ENCODE peak calls at places on chromosomes 1 and 21, in ten cellular contexts. J is CD4-positive, alpha-beta T cell; L is heart right ventricle; C is lung; N is foreskin keratinocyte; Y is lower lobe of right lung; H is body of pancreas; A is Panc1; U is GM23338; V is GM12878. T is an unnamed sample. For H3K27me3, the result is how much of the 10 kb centered on the place peaks cover.

GRCh38 chr1:9202240-9202870 is 32.2 kb upstream of the H6PD start:
- ATAC-seq in J (no peak), L (no peak), C (no peak), N (peak), Y (no peak), H (no peak), A (no peak), U (peak), V (no peak), T (no peak)

GRCh38 chr1:72037745-72038343 is 244.5 kb downstream of the NEGR1 start:
- ATAC-seq in J (no peak), L (no peak), C (peak), N (peak), Y (no peak), H (peak), A (no peak), U (peak), V (peak), T (no peak)

GRCh38 chr1:1554926-1555915 is 14.8 kb upstream of the TMEM240 start:
- ATAC-seq in J (no peak), L (no peak), C (peak), N (peak), Y (peak), H (no peak), A (peak), U (no peak), V (no peak), T (peak)

GRCh38 chr1:200660719-200661118 is 9.0 kb downstream of the DDX59 start:
- ATAC-seq in J (no peak), L (no peak), C (no peak), N (no peak), Y (no peak), H (no peak), A (no peak), U (no peak), V (no peak), T (no peak)

GRCh38 chr1:48227165-48228013 is 4.9 kb downstream of the SLC5A9 start:
- ATAC-seq in J (peak), L (no peak), C (no peak), N (no peak), Y (peak), H (no peak), A (no peak), U (no peak), V (no peak), T (no peak)

GRCh38 chr1:106435269-106435668 is 621.2 kb upstream of the PRMT6 start:
- ATAC-seq in J (no peak), L (no peak), C (no peak), N (no peak), Y (no peak), H (no peak), A (no peak), U (no peak), V (peak), T (no peak)

GRCh38 chr1:194052514-194053333 is 866.3 kb upstream of the B3GALT2 start:
- ATAC-seq in J (peak), L (no peak), C (no peak), N (no peak), Y (peak), H (no peak), A (no peak), U (no peak), V (peak), T (no peak)

GRCh38 chr1:77100870-77101269 is 118.4 kb downstream of the PIGK start:
- ATAC-seq in J (no peak), L (no peak), C (no peak), N (peak), Y (no peak), H (no peak), A (no peak), U (no peak), V (no peak), T (no peak)

GRCh38 chr1:214440219-214440965 is 111.0 kb downstream of the PTPN14 start:
- ATAC-seq in J (no peak), L (no peak), C (no peak), N (peak), Y (peak), H (no peak), A (peak), U (peak), V (peak), T (no peak)

GRCh38 chr1:205271277-205271676 is 43.5 kb downstream of the TMCC2 start:
- ATAC-seq in J (no peak), L (peak), C (peak), N (peak), Y (no peak), H (no peak), A (peak), U (no peak), V (no peak), T (no peak)

GRCh38 chr1:4656533-4657140 is 2.2 kb downstream of the AJAP1 start:
- ATAC-seq in J (no peak), L (no peak), C (no peak), N (peak), Y (no peak), H (no peak), A (peak), U (no peak), V (no peak), T (no peak)

GRCh38 chr1:116997011-116997410 is 4.5 kb upstream of the CD101 start:
- ATAC-seq in J (no peak), L (no peak), C (no peak), N (peak), Y (no peak), H (peak), A (no peak), U (no peak), V (no peak), T (no peak)

GRCh38 chr1:205058853-205059252 is 15.8 kb downstream of the CNTN2 start:
- ATAC-seq in J (no peak), L (no peak), C (no peak), N (no peak), Y (no peak), H (no peak), A (no peak), U (no peak), V (no peak), T (no peak)

GRCh38 chr1:228969968-228970800 is 234.9 kb downstream of the RHOU start:
- ATAC-seq in J (no peak), L (no peak), C (no peak), N (no peak), Y (no peak), H (no peak), A (no peak), U (no peak), V (no peak), T (no peak)

GRCh38 chr1:10555635-10556429 is 81.1 kb downstream of the PEX14 start:
- ATAC-seq in J (no peak), L (no peak), C (no peak), N (peak), Y (no peak), H (peak), A (peak), U (peak), V (peak), T (no peak)

GRCh38 chr1:171817511-171818265 is 23.6 kb upstream of the DNM3 start:
- ATAC-seq in J (no peak), L (no peak), C (no peak), N (peak), Y (no peak), H (no peak), A (no peak), U (peak), V (peak), T (peak)

GRCh38 chr1:165494949-165495810 is 48.6 kb upstream of the LRRC52 start:
- ATAC-seq in J (no peak), L (no peak), C (no peak), N (no peak), Y (no peak), H (no peak), A (no peak), U (peak), V (no peak), T (no peak)

GRCh38 chr1:202023033-202023433 is 12.6 kb downstream of the ELF3 start:
- ATAC-seq in J (no peak), L (no peak), C (peak), N (peak), Y (peak), H (peak), A (peak), U (no peak), V (no peak), T (peak)

GRCh38 chr1:163357378-163357777 is 35.6 kb downstream of the NUF2 start:
- ATAC-seq in J (no peak), L (no peak), C (no peak), N (no peak), Y (no peak), H (peak), A (no peak), U (no peak), V (no peak), T (no peak)

GRCh38 chr1:172394167-172394751 is 26.2 kb upstream of the C1orf105 start:
- ATAC-seq in J (peak), L (no peak), C (no peak), N (no peak), Y (peak), H (no peak), A (peak), U (peak), V (peak), T (no peak)

GRCh38 chr1:174969977-174970376 is 29.8 kb upstream of the CACYBP start:
- ATAC-seq in J (no peak), L (no peak), C (no peak), N (no peak), Y (no peak), H (no peak), A (no peak), U (no peak), V (peak), T (no peak)

GRCh38 chr21:46394819-46395152 is 63.9 kb upstream of the DIP2A start:
- ATAC-seq in J (no peak), L (no peak), C (no peak), N (no peak), Y (no peak), H (no peak), A (no peak), U (no peak), V (no peak), T (no peak)

GRCh38 chr21:46391773-46392172 is 66.9 kb upstream of the DIP2A start:
- ATAC-seq in J (no peak), L (no peak), C (no peak), N (no peak), Y (no peak), H (no peak), A (no peak), U (no peak), V (no peak), T (no peak)

GRCh38 chr21:46393451-46393940 is 65.2 kb upstream of the DIP2A start:
- ATAC-seq in J (no peak), L (no peak), C (no peak), N (no peak), Y (no peak), H (no peak), A (no peak), U (no peak), V (no peak), T (peak)

GRCh38 chr21:46393941-46394818 is 64.5 kb upstream of the DIP2A start:
- ATAC-seq in J (no peak), L (no peak), C (no peak), N (no peak), Y (no peak), H (no peak), A (no peak), U (no peak), V (no peak), T (no peak)

DNA sequence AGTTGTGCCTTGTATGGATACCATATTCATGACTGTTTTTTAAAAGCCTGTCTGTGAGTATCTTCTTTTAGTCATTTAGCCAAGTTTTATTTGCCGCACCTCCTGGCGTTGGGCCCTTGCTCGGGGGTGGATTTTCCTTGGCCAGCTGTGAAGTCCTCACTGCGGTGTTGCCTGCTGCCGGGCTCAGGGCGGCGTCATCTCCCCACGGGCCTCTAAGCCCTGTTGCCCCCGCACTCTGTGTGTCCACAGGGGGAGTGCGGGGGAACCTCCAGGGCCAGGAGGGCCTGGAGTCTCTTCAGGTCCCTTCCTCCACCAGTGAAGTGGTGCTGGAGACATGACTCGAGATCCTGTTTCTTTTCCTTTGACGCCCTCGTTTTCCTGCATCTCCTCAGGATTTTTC is 65.8 kb upstream of the DIP2A start:
- ATAC-seq in J (no peak), L (no peak), C (no peak), N (no peak), Y (peak), H (no peak), A (no peak), U (no peak), V (no peak), T (peak)
- H3K27me3 ChIP-seq in J (under half), L (under half), C (under half), N (under half), Y (under half), H (under half), A (under half), U (under half), V (under half), T (under half)

GRCh38 chr1:224730540-224730939 is 114.4 kb downstream of the CNIH3 start:
- ATAC-seq in J (no peak), L (no peak), C (no peak), N (no peak), Y (no peak), H (no peak), A (no peak), U (no peak), V (no peak), T (no peak)
- H3K27ac ChIP-seq in J (no peak), L (no peak), C (no peak), N (no peak), Y (no peak), H (no peak), A (no peak), U (no peak), V (no peak), T (no peak)

GRCh38 chr21:44865561-44866280 is 7.8 kb downstream of the PTTG1IP start:
- ATAC-seq in J (peak), L (no peak), C (no peak), N (no peak), Y (peak), H (no peak), A (peak), U (no peak), V (peak), T (no peak)
- TF ChIP-seq CTCF in J (no peak), L (no peak), C (no peak), N (no peak), Y (no peak), H (no peak), A (no peak), U (no peak), V (no peak), T (no peak)

DNA sequence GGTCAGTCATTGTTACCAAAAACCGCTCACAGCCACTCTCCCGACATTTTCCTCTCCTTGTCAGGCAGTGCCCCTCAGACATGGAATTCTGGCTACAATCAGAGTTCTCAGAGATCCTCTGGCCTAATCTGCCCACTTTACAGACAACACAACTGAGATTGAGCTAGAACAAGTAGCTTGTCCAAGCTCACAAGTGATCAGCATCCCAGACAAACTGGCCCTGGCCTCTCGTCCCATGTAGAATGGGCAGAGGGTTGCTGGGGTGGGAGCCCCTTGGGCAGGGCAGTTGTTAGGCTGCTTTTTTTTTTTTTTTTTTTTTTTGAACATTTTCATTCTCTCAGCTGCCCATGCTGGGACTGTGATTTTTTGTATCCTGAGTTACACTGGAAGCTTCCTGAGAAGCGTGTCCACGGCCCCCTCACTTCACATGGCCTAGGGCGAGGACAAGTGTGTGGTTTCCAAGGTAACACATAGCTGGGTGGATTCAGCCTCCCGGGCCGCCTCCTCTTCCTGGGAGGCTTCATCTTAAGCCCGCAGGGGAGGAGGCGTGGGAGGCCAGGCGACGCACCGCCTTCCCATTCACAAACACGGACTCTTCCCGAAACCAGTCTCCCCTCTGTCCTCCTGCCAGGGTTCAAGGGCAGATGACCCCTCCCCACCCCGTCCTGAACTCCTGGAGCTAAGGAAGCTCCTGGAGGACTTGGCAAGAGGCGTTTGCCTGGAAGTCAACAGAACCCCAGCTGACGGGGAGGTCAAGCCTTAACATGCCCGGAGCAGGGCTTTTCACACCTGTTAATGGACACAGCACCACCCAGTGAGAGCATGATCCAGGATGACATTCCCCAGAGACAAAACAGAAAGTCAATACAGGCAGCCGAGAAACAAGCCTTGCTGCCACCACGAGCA is 56.9 kb downstream of the KCNN3 start:
- ATAC-seq in J (no peak), L (peak), C (peak), N (peak), Y (peak), H (peak), A (no peak), U (peak), V (no peak), T (peak)
- H3K27me3 ChIP-seq in J (under half), L (under half), C (under half), N (under half), Y (under half), H (under half), A (under half), U (under half), V (under half), T (under half)

GRCh38 chr1:25559996-25560395 is 16.6 kb downstream of the LDLRAP1 start:
- ATAC-seq in J (no peak), L (no peak), C (no peak), N (no peak), Y (no peak), H (no peak), A (no peak), U (no peak), V (no peak), T (no peak)

GRCh38 chr1:25562101-25562927 is 18.9 kb downstream of the LDLRAP1 start:
- ATAC-seq in J (peak), L (no peak), C (no peak), N (no peak), Y (peak), H (no peak), A (no peak), U (no peak), V (peak), T (no peak)

GRCh38 chr1:25559031-25559430 is 15.6 kb downstream of the LDLRAP1 start:
- ATAC-seq in J (no peak), L (no peak), C (no peak), N (no peak), Y (no peak), H (no peak), A (no peak), U (no peak), V (no peak), T (no peak)

GRCh38 chr1:25561426-25562100 is 18.2 kb downstream of the LDLRAP1 start:
- ATAC-seq in J (no peak), L (no peak), C (no peak), N (no peak), Y (no peak), H (no peak), A (no peak), U (no peak), V (no peak), T (no peak)

GRCh38 chr1:25560788-25561187 is 17.4 kb downstream of the LDLRAP1 start:
- ATAC-seq in J (no peak), L (no peak), C (no peak), N (peak), Y (no peak), H (no peak), A (no peak), U (no peak), V (no peak), T (no peak)
- H3K27ac ChIP-seq in J (peak), L (no peak), C (peak), N (no peak), Y (peak), H (no peak), A (no peak), U (no peak), V (no peak), T (no peak)

GRCh38 chr1:25671929-25672328 is 55.3 kb downstream of the MAN1C1 start:
- ATAC-seq in J (no peak), L (no peak), C (no peak), N (no peak), Y (no peak), H (peak), A (no peak), U (no peak), V (no peak), T (no peak)
- TF ChIP-seq CTCF in J (no peak), L (no peak), C (no peak), N (no peak), Y (no peak), H (no peak), A (no peak), U (no peak), V (no peak), T (no peak)

GRCh38 chr21:34279285-34279684 is 84.5 kb upstream of the KCNE2 start:
- ATAC-seq in J (no peak), L (no peak), C (no peak), N (no peak), Y (no peak), H (no peak), A (no peak), U (no peak), V (no peak), T (no peak)

GRCh38 chr21:34280389-34280795 is 83.4 kb upstream of the KCNE2 start:
- ATAC-seq in J (no peak), L (peak), C (no peak), N (peak), Y (peak), H (no peak), A (no peak), U (no peak), V (no peak), T (peak)

GRCh38 chr21:34278451-34278850 is 85.4 kb upstream of the KCNE2 start:
- ATAC-seq in J (no peak), L (no peak), C (no peak), N (no peak), Y (no peak), H (no peak), A (no peak), U (no peak), V (no peak), T (no peak)

GRCh38 chr21:34280987-34281386 is 82.8 kb upstream of the KCNE2 start:
- ATAC-seq in J (no peak), L (no peak), C (no peak), N (no peak), Y (peak), H (no peak), A (no peak), U (no peak), V (no peak), T (no peak)

GRCh38 chr21:34279883-34280282 is 83.9 kb upstream of the KCNE2 start:
- ATAC-seq in J (no peak), L (no peak), C (no peak), N (peak), Y (no peak), H (no peak), A (no peak), U (no peak), V (no peak), T (no peak)
- H3K27me3 ChIP-seq in J (under half), L (under half), C (under half), N (under half), Y (under half), H (under half), A (under half), U (under half), V (under half), T (under half)

GRCh38 chr1:180586671-180587155 is 27.9 kb downstream of the OVAAL start:
- ATAC-seq in J (no peak), L (no peak), C (no peak), N (peak), Y (no peak), H (peak), A (no peak), U (no peak), V (no peak), T (no peak)
- H3K27ac ChIP-seq in J (no peak), L (no peak), C (no peak), N (peak), Y (no peak), H (peak), A (no peak), U (no peak), V (no peak), T (no peak)

DNA sequence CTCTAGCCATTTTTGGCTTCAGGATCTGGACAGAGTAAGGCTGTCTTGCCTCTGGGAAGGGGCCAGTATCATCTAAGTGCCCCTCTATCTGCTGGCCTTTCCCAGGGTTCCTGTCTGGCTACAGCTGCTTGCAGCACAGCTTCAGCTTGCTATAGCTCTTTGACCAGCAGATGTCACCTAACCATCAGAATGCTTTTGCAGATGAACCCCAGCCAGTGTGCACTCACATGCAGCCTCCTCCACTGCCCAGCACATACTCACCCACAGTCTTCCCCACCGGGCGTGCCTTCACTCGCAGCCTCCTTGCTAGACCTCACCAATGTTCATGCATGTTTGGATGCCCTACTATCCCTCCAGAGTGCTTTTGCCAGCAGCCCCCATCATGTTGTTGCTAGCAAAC is 769.0 kb downstream of the BRINP3 start:
- ATAC-seq in J (no peak), L (no peak), C (no peak), N (no peak), Y (no peak), H (no peak), A (no peak), U (peak), V (peak), T (no peak)
- TF ChIP-seq CTCF in J (no peak), L (no peak), C (no peak), N (no peak), Y (no peak), H (no peak), A (peak), U (peak), V (no peak), T (no peak)

DNA sequence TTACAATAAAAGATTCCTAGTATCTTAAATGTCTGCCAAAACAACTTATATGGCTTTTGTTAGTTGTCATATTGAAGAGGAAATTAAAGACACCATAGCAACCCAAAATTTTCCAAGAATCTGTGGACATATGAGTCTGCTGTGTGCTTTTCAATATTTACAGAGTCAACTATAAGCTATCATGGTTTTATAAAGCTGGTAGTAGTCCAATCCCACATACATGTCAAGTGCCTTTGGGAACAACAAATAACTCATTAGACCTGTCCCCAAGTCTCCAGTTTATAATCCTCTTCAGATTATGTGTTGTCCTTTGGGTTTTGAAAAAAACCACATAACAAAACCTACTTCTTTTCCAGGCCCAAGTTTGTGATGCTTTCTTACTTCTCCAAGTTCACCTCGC is 293.8 kb upstream of the USP25 start:
- ATAC-seq in J (no peak), L (no peak), C (no peak), N (no peak), Y (no peak), H (no peak), A (no peak), U (no peak), V (no peak), T (no peak)
- H3K27me3 ChIP-seq in J (under half), L (under half), C (under half), N (under half), Y (under half), H (under half), A (under half), U (under half), V (under half), T (under half)